ENCODE peak calls at places on chromosome 1, in six cellular contexts. E is prostate gland, J is GM23338, G is stomach, V is cardiac fibroblast, X is cardiac muscle cell. C is an unnamed sample.

GRCh38 chr1:110375490-110375889 is 15.3 kb downstream of the SLC16A4 start:
- DNase-seq in E (no peak), X (peak), V (peak), J (no peak), G (no peak), C (no peak)

GRCh38 chr1:111221633-111222286 is 5.8 kb upstream of the CHI3L2 start:
- DNase-seq in G (no peak), V (no peak), E (no peak), X (peak), J (no peak), C (no peak)

GRCh38 chr1:54355931-54356679 is 50.1 kb downstream of the SSBP3 start:
- DNase-seq in V (no peak), X (peak), E (no peak), G (no peak), J (no peak), C (no peak)

GRCh38 chr1:202007703-202008489 is 2.5 kb upstream of the ELF3 start:
- DNase-seq in J (peak), V (no peak), E (peak), G (peak), X (peak), C (peak)

GRCh38 chr1:20731057-20731991 is 1.2 kb downstream of the SH2D5 start:
- DNase-seq in V (no peak), G (no peak), J (no peak), E (no peak), X (no peak), C (no peak)

GRCh38 chr1:10302416-10302815 is 92.0 kb downstream of the KIF1B start:
- DNase-seq in J (peak), E (no peak), V (no peak), X (no peak), G (no peak), C (no peak)

GRCh38 chr1:4395158-4395557 is 259.3 kb upstream of the AJAP1 start:
- DNase-seq in X (no peak), G (no peak), V (no peak), E (no peak), J (no peak), C (no peak)

GRCh38 chr1:88571510-88571909 is 112.6 kb upstream of the PKN2 start:
- DNase-seq in G (no peak), X (no peak), E (no peak), V (no peak), J (no peak), C (no peak)

GRCh38 chr1:232355162-232356006 is 274.5 kb downstream of the SIPA1L2 start:
- DNase-seq in E (no peak), J (no peak), G (no peak), X (no peak), V (no peak), C (no peak)

GRCh38 chr1:3000214-3000613 is 21.1 kb upstream of the ACTRT2 start:
- DNase-seq in J (no peak), V (no peak), E (no peak), X (no peak), G (no peak), C (no peak)

GRCh38 chr1:175701590-175701989 is 41.8 kb downstream of the TNR start:
- DNase-seq in G (no peak), V (no peak), E (no peak), X (no peak), J (peak), C (no peak)

GRCh38 chr1:2911391-2912178 is 109.7 kb upstream of the ACTRT2 start:
- DNase-seq in X (no peak), E (peak), G (no peak), J (no peak), V (no peak), C (no peak)

GRCh38 chr1:232404227-232404626 is 225.7 kb downstream of the SIPA1L2 start:
- DNase-seq in X (no peak), V (no peak), J (no peak), E (no peak), G (no peak), C (no peak)

GRCh38 chr1:43285269-43285986 is at the start of gene C1orf210:
- DNase-seq in X (no peak), E (peak), V (no peak), J (peak), G (peak), C (no peak)

GRCh38 chr1:26225033-26225831 is 8.8 kb upstream of the CEP85 start:
- DNase-seq in G (peak), X (peak), J (peak), V (peak), E (peak), C (no peak)

GRCh38 chr1:41731631-41732030 is 187.1 kb downstream of the HIVEP3 start:
- DNase-seq in E (no peak), V (no peak), X (peak), J (no peak), G (no peak), C (no peak)

GRCh38 chr1:109089242-109090015 is 1.1 kb upstream of the TMEM167B start:
- DNase-seq in J (peak), E (peak), X (peak), G (peak), V (peak), C (peak)

GRCh38 chr1:109091196-109092193 is 931 bp downstream of the TMEM167B start:
- DNase-seq in G (no peak), V (peak), X (no peak), E (peak), J (peak), C (peak)

GRCh38 chr1:109094377-109094803 is 3.8 kb downstream of the TMEM167B start:
- DNase-seq in V (peak), J (no peak), X (no peak), E (no peak), G (no peak), C (peak)

GRCh38 chr1:109096110-109096509 is 5.5 kb downstream of the TMEM167B start:
- DNase-seq in V (no peak), X (no peak), E (peak), J (no peak), G (no peak), C (no peak)

DNA sequence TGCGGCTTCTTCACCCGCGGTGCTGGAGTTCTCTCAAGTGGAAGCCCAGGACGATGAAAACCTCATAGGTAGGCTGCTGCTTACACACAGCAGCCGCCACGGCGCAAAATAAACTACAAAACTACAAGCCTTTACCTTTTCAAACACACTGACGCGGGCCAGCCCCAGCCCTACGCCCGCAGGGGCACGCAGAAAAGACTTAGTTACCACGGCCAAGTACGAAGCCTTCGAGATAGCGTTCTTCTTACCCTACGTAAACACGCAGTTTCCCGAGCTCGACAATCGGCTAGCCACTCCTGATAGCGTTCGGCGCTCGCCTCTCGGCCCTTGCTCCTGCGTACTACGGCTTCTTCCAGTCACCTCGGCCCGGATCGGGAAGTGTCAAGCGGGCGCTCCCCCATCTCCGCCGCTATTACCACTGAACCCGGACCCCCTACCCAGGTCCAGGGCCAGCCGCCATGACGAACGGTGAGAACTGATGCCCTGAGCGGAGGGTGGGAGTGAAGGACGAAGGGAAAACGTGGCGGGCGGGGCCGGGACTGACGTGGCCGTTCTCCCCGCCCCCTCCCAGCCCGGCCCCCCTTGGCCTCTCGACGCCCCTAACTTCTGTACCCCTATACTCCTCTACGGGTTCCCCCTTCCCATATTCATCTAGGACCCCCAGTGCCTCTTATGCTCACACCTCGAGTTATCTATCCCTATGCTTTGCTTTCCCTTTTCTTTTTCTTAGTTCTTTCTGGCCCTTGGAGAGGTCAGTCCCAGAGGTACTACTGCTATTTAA is at the start of gene TMEM167B:
- DNase-seq in J (peak), G (peak), V (peak), X (peak), E (peak), C (peak)
- TF ChIP-seq CTCF in J (no peak), G (no peak), V (no peak), X (no peak), E (no peak), C (no peak)

GRCh38 chr1:117176579-117176978 is 34.1 kb downstream of the VTCN1 start:
- DNase-seq in E (no peak), J (no peak), X (no peak), V (no peak), G (no peak), C (peak)
- TF ChIP-seq CTCF in E (no peak), J (no peak), X (no peak), V (no peak), G (no peak), C (no peak)

GRCh38 chr1:236139495-236139894 is 2.8 kb upstream of the GPR137B start:
- DNase-seq in G (no peak), X (no peak), V (no peak), E (no peak), J (no peak), C (no peak)

GRCh38 chr1:236133802-236134201 is 8.5 kb upstream of the GPR137B start:
- DNase-seq in V (no peak), X (no peak), E (no peak), J (no peak), G (no peak), C (no peak)

GRCh38 chr1:236140705-236141446 is 1.5 kb upstream of the GPR137B start:
- DNase-seq in J (peak), V (no peak), G (no peak), X (no peak), E (no peak), C (no peak)

GRCh38 chr1:236141447-236142357 is 637 bp upstream of the GPR137B start:
- DNase-seq in X (peak), J (peak), G (peak), E (no peak), V (peak), C (peak)

DNA sequence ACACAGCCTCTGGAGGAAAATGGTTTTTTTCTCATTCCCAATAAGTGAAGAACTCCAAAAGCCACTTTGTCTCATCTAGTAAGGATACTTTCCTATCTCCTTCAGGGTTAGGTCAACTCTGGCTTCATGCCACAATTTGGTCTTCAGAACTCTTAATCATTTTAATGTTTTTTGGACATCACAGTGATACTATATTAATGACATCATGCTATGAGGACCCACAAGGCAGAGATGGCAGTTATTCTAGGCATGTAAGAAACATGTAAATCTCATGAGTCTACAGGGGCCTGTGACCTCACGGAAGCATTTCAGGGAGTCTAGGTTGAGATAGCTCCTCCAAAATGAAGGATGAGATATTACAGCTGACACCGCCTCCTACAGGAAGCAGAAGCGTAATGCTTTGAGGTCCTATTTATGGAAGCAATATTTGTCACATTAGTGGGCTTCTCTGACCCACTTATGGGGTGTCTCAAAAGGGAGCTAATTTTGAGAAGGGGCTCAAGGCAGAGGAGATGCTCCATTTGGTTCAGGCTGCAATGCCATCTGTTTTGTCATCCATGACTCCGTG is 5.0 kb upstream of the GPR137B start:
- DNase-seq in J (peak), X (no peak), G (no peak), E (no peak), V (no peak), C (no peak)
- TF ChIP-seq CTCF in J (peak), X (no peak), G (no peak), E (no peak), V (no peak), C (peak)

DNA sequence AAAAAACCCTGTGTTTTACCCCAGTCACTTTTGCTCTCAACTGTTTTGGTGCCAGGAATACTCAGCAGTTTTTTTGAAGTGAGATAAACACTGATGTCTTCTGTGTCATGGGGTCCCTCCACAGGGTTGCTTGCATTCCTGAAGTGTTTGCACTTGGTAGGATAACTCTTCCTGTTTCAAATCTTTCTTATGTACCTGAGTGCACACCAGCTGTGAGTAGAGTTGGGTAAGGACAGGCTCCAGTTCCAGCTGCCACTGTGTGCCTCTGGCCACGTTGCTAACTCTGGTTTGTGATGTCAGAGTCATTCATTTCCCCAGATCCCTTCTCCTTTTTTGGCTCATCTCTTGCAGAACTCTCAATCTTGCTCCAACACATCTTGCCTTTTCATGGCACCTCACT is 356.3 kb upstream of the B3GALT2 start:
- DNase-seq in V (no peak), X (no peak), J (peak), G (no peak), E (no peak), C (no peak)
- TF ChIP-seq CTCF in V (no peak), X (no peak), J (no peak), G (no peak), E (no peak), C (no peak)

GRCh38 chr1:85583355-85584263 is 3.0 kb downstream of the CCN1 start:
- DNase-seq in X (peak), V (no peak), E (no peak), G (no peak), J (no peak), C (no peak)

GRCh38 chr1:85584264-85584781 is 3.8 kb downstream of the CCN1 start:
- DNase-seq in J (peak), V (peak), E (no peak), G (no peak), X (peak), C (peak)

GRCh38 chr1:85581802-85582686 is 1.5 kb downstream of the CCN1 start:
- DNase-seq in J (peak), V (peak), G (no peak), X (peak), E (peak), C (peak)

GRCh38 chr1:85581138-85581801 is 709 bp downstream of the CCN1 start:
- DNase-seq in J (peak), G (peak), E (peak), X (peak), V (peak), C (peak)

GRCh38 chr1:85582687-85583354 is 2.3 kb downstream of the CCN1 start:
- DNase-seq in X (peak), J (peak), V (peak), E (no peak), G (no peak), C (peak)
- TF ChIP-seq CTCF in X (peak), J (no peak), V (no peak), E (no peak), G (no peak), C (peak)

DNA sequence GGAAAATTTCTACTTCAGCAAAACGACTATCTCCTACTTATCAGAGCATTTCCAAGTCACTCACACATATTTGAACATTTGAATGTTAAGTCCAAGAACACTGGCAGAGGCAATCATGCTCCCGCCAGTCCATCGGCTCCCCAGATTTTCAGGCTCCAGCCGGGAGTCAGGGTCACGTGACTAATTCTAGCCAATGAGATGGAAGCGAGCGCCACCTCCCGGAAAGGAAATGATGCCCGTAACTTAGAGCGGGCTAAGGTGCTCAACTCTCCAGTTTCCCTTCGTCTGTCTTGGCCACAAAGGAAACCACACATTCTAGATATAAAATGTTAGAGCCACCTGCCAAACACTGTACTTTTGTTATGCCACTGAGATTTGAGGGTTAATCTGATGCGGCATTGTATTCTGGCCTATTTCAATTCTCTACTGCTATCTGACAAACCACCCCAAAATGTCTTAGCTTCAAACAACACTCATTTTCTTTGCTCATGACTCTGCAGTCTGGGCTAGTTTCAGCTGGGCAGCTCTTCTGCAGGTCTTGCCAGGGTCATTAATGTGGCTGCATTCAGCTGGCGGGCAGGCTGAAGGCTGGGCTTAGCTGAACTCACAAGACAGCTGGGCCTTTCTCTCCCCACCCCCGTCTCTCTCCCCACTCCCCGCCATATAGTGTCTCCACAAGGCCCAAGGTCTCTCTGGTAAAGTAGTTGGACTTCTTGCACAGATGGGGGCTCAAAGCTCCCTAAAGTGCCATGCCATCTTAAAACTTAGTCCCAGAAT is 16.5 kb upstream of the LHX4 start:
- DNase-seq in E (no peak), J (peak), G (no peak), V (peak), X (peak), C (no peak)
- TF ChIP-seq CTCF in E (no peak), J (peak), G (no peak), V (no peak), X (no peak), C (no peak)

C was measured in HFFc6.